ENCODE peak calls at places on chromosomes 1 and 21, in five cellular contexts. H, P, F, S and Q are unnamed samples.

GRCh38 chr1:35255276-35255675 is 13.2 kb upstream of the ZMYM4 start:
- DNase-seq in S (no peak), F (no peak), H (no peak), P (no peak), Q (no peak)

GRCh38 chr1:219092206-219092605 is 81.5 kb upstream of the LYPLAL1 start:
- DNase-seq in S (no peak), P (no peak), H (no peak), F (peak), Q (no peak)

GRCh38 chr1:154603317-154603716 is 4.7 kb downstream of the ADAR start:
- DNase-seq in H (no peak), F (no peak), S (no peak), P (no peak), Q (no peak)

GRCh38 chr1:151106891-151107290 is 36.3 kb downstream of the GABPB2 start:
- DNase-seq in P (no peak), F (peak), H (peak), S (no peak), Q (no peak)

GRCh38 chr21:40186036-40186435 is 318.8 kb downstream of the PCP4 start:
- DNase-seq in S (no peak), H (no peak), F (no peak), P (no peak), Q (no peak)

GRCh38 chr1:191099696-191100095 is 622.0 kb upstream of the BRINP3 start:
- DNase-seq in H (no peak), P (no peak), S (no peak), F (no peak), Q (no peak)

GRCh38 chr1:114093624-114094302 is 59.9 kb downstream of the SYT6 start:
- DNase-seq in F (peak), P (no peak), H (peak), S (no peak), Q (no peak)

GRCh38 chr1:207848234-207848633 is 62.7 kb downstream of the CD34 start:
- DNase-seq in F (peak), S (no peak), H (peak), P (peak), Q (no peak)

GRCh38 chr1:149849246-149849946 is 50.0 kb upstream of the BOLA1 start:
- DNase-seq in P (peak), H (no peak), S (no peak), F (peak), Q (no peak)

GRCh38 chr1:207903767-207904166 is 7.2 kb downstream of the CD34 start:
- DNase-seq in F (peak), S (no peak), H (peak), P (no peak), Q (no peak)

GRCh38 chr1:193406901-193407300 is 220.5 kb upstream of the B3GALT2 start:
- DNase-seq in S (no peak), F (peak), P (no peak), H (peak), Q (no peak)

GRCh38 chr1:149848811-149849210 is 50.6 kb upstream of the BOLA1 start:
- DNase-seq in H (no peak), P (peak), S (no peak), F (peak), Q (no peak)

GRCh38 chr21:33202464-33203363 is 27.0 kb upstream of the IFNAR2 start:
- DNase-seq in S (no peak), P (peak), F (no peak), H (no peak), Q (no peak)
- TF ChIP-seq CTCF in S (no peak), P (no peak), F (no peak), H (no peak), Q (peak)

GRCh38 chr1:235584973-235585372 is 64.6 kb downstream of the GNG4 start:
- DNase-seq in P (no peak), H (no peak), F (no peak), S (no peak), Q (no peak)
- H3K27ac ChIP-seq in P (no peak), H (no peak), F (no peak), S (no peak), Q (no peak)

GRCh38 chr21:34761758-34762330 is 93.0 kb downstream of the CLIC6 start:
- DNase-seq in P (no peak), H (no peak), S (no peak), F (no peak), Q (no peak)

GRCh38 chr21:34765619-34766018 is 96.8 kb downstream of the CLIC6 start:
- DNase-seq in P (no peak), S (no peak), F (no peak), H (no peak), Q (no peak)

GRCh38 chr21:34766862-34767261 is 98.1 kb downstream of the CLIC6 start:
- DNase-seq in P (no peak), F (no peak), H (no peak), S (no peak), Q (no peak)

GRCh38 chr21:34764715-34765284 is 96.0 kb downstream of the CLIC6 start:
- DNase-seq in P (no peak), F (no peak), S (no peak), H (no peak), Q (no peak)

GRCh38 chr21:34762761-34763160 is 94.0 kb downstream of the CLIC6 start:
- DNase-seq in P (no peak), H (peak), S (no peak), F (no peak), Q (no peak)
- TF ChIP-seq CTCF in P (no peak), H (no peak), S (no peak), F (no peak), Q (peak)

GRCh38 chr1:58883888-58884482 is 100.1 kb upstream of the JUN start:
- DNase-seq in F (no peak), P (no peak), H (peak), S (peak), Q (no peak)

GRCh38 chr1:58886611-58887010 is 102.8 kb upstream of the JUN start:
- DNase-seq in F (no peak), H (no peak), P (no peak), S (no peak), Q (no peak)

GRCh38 chr1:58887059-58887458 is 103.2 kb upstream of the JUN start:
- DNase-seq in F (no peak), S (no peak), P (no peak), H (no peak), Q (no peak)

GRCh38 chr1:58884706-58885661 is 101.1 kb upstream of the JUN start:
- DNase-seq in H (no peak), F (peak), S (no peak), P (no peak), Q (no peak)

GRCh38 chr1:58885998-58886397 is 102.2 kb upstream of the JUN start:
- DNase-seq in H (peak), P (no peak), S (no peak), F (no peak), Q (no peak)
- H3K27ac ChIP-seq in H (peak), P (no peak), S (peak), F (no peak), Q (no peak)

GRCh38 chr1:83011270-83011669 is 987.7 kb downstream of the TTLL7 start:
- DNase-seq in S (no peak), H (no peak), P (no peak), F (no peak), Q (no peak)
- TF ChIP-seq CTCF in S (no peak), H (no peak), P (no peak), F (no peak), Q (no peak)

GRCh38 chr1:15508700-15509487 is 15.1 kb downstream of the CASP9 start:
- DNase-seq in P (no peak), S (no peak), H (no peak), F (no peak), Q (peak)

GRCh38 chr1:15507278-15507677 is 16.7 kb downstream of the CASP9 start:
- DNase-seq in S (no peak), H (no peak), P (no peak), F (no peak), Q (no peak)

GRCh38 chr1:15513192-15513591 is 10.8 kb downstream of the CASP9 start:
- DNase-seq in S (no peak), H (no peak), F (no peak), P (no peak), Q (no peak)

GRCh38 chr1:15509586-15509985 is 14.4 kb downstream of the CASP9 start:
- DNase-seq in S (no peak), H (no peak), F (no peak), P (no peak), Q (no peak)

DNA sequence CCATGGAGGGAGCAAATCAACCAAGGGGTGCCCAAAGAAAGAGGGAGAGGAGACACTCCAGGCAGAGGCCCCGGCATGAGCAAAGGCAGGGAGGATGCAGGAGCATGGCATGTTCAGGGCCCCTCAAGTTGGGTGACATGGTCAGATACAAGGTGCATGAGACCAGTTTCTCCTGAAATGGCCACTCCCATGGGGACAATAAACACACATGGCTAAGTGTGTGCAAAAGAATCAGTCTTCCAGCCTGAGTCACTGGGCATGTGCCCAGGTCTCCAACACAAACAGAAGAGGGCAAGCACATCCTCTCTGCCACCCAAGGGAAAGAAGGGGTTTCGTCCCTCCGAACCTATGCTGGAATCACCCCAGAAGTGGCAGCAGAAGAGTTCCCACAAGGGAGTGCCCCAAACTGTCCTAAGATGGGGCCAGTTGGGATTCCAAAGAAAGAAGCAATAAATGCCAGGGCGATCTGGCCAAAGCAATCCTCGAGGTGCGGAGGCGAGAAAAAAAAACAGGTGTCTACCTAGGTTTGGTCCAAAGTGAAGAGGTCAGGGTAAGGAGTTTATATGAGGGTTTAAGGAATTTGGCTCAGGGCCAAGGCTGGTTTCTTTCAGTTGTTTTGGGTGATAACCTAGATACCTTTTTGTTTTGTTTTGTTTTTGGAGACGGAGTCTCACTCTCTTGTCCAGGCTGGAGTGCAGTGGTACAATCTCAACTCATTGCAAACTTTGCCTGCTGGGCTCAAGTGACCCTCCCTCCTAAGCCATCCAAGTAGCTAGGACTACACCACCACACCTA is 13.2 kb downstream of the CASP9 start:
- DNase-seq in H (no peak), F (peak), S (no peak), P (no peak), Q (no peak)
- H3K27ac ChIP-seq in H (no peak), F (no peak), S (no peak), P (no peak), Q (no peak)

DNA sequence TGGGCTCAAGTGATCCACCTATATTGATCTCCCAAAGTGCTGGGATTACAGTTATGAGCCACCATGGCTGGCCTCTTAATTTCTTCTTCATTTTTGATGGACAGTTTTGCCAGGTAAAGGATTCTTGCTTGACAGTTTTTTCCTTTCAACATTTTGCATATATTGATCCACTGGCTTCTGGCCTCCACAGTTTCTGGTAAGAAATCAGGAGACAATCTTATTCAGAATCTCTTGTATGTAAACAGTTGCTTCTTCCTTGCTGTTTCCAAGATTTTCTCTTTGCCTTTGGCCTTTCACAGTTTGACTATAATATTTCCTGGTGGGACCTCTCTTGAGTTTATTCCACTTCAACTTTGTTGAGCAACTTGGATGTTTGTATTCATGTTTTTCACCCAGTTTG is 20.1 kb upstream of the KLF18 start:
- DNase-seq in S (no peak), P (no peak), F (no peak), H (no peak), Q (no peak)
- TF ChIP-seq CTCF in S (no peak), P (no peak), F (no peak), H (no peak), Q (no peak)

GRCh38 chr1:24775901-24776300 is 30.7 kb downstream of the CLIC4 start:
- DNase-seq in P (no peak), S (no peak), F (no peak), H (no peak), Q (no peak)

GRCh38 chr1:24770891-24771290 is 25.6 kb downstream of the CLIC4 start:
- DNase-seq in S (no peak), P (no peak), H (peak), F (no peak), Q (no peak)

GRCh38 chr1:24771574-24771973 is 26.3 kb downstream of the CLIC4 start:
- DNase-seq in S (peak), P (no peak), H (no peak), F (no peak), Q (no peak)

GRCh38 chr1:24775348-24775747 is 30.1 kb downstream of the CLIC4 start:
- DNase-seq in S (no peak), F (no peak), P (no peak), H (no peak), Q (no peak)

DNA sequence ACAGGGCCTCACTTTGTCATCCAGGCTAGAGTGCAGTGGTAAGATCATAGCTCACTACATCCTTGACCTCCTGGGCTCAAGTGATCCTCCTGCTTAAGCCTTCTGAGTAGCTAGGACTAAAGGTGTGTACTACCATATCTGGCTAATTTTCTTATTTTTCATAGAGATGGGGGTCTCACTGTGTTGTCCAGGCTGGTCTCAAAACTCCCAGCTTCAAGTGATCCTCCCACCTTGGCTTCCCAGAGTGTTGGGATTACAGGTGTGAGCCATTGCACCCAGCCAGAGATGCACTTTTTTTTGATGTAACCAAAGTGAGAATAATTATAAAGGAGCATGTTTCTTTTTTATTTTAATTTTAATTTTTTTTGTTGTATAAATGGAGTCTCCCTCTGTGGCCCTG is 28.4 kb downstream of the CLIC4 start:
- DNase-seq in F (no peak), H (no peak), P (no peak), S (no peak), Q (no peak)
- H3K27ac ChIP-seq in F (no peak), H (no peak), P (no peak), S (no peak), Q (no peak)

GRCh38 chr1:6260961-6261614 is at the start of gene GPR153:
- DNase-seq in S (peak), P (peak), H (peak), F (peak), Q (peak)

GRCh38 chr1:6260433-6260934 is 414 bp downstream of the GPR153 start:
- DNase-seq in P (no peak), S (no peak), F (no peak), H (no peak), Q (no peak)

GRCh38 chr1:6261615-6261995 is 707 bp upstream of the GPR153 start:
- DNase-seq in P (no peak), S (no peak), F (no peak), H (no peak), Q (peak)

GRCh38 chr1:6258675-6259074 is 2.2 kb downstream of the GPR153 start:
- DNase-seq in S (no peak), H (no peak), P (no peak), F (no peak), Q (no peak)

DNA sequence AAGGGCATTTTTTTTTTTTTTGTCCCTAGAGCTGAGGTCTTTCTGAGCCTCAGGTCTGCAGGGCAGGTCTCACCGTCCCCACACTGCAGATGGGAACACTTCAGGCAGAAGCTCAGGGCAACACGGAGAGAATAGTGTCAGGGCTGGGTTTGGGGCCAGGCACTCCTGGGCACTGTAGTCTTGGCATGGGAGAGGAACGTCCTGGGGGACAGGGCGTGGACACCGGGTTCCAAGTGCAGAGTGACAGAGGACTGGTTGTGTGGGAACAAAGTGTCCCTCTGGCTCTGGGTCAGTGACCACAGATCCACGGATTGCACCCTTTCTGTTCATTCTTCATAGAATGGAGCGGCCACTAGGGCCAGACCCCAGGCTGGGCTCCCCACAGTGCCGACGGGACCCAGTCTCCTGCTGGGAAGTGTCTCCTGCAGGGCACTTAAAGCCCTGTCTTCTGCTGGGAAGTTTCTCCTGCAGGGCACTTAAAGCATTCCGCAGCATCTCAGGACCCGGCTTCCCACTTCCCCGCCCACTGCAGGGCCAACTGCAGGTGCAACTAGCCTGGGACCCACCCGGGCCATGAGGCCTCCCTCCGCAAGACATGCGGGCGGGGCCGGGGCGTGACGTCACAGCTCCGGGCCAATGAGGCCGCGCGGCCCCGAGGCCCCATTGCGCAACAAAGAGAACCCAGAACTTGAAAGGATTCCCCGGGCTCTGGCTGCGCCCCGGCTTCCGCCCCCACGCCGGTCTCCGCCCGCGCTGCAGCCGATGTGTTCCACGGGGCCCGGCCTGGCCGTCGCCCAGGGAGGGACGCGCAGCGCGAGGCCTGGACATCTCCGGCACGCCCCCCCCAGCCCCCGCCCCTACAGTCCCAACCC is 1.2 kb downstream of the GPR153 start:
- DNase-seq in F (peak), P (peak), H (peak), S (peak), Q (peak)
- TF ChIP-seq CTCF in F (no peak), P (no peak), H (no peak), S (no peak), Q (peak)